ENCODE peak calls at places on chromosomes 1 and 21, in five cellular contexts. U is transverse colon, X is uterus, I is A549, J is stomach. H is an unnamed sample.

GRCh38 chr1:43267291-43267805 is 2.4 kb upstream of the TMEM125 start:
- DNase-seq in U (no peak), X (no peak), I (no peak), J (peak), H (no peak)

GRCh38 chr1:33986389-33987095 is 122.7 kb downstream of the HMGB4 start:
- DNase-seq in U (peak), X (peak), I (no peak), J (peak), H (no peak)

GRCh38 chr1:9399510-9400424 is 107.1 kb downstream of the SPSB1 start:
- DNase-seq in U (no peak), X (no peak), I (no peak), J (peak), H (no peak)

GRCh38 chr1:221487781-221488520 is 253.9 kb downstream of the DUSP10 start:
- DNase-seq in U (no peak), X (no peak), I (peak), J (no peak), H (no peak)

GRCh38 chr1:242452573-242452972 is 71.9 kb downstream of the PLD5 start:
- DNase-seq in U (no peak), X (no peak), I (no peak), J (no peak), H (no peak)

GRCh38 chr1:234997201-234998173 is 131.2 kb downstream of the TOMM20 start:
- DNase-seq in U (peak), X (peak), I (peak), J (peak), H (no peak)

GRCh38 chr1:160795951-160796383 is at the start of gene LY9:
- DNase-seq in U (peak), X (no peak), I (no peak), J (peak), H (no peak)

GRCh38 chr1:198837276-198838021 is 198.6 kb downstream of the PTPRC start:
- DNase-seq in U (peak), X (no peak), I (no peak), J (no peak), H (no peak)

GRCh38 chr1:107682467-107682866 is 282.5 kb downstream of the VAV3 start:
- DNase-seq in U (no peak), X (no peak), I (no peak), J (no peak), H (no peak)

GRCh38 chr1:203045821-203046594 is 19.7 kb downstream of the PPFIA4 start:
- DNase-seq in U (no peak), X (peak), I (no peak), J (no peak), H (no peak)

GRCh38 chr1:91120421-91120820 is 98.6 kb upstream of the ZNF644 start:
- DNase-seq in U (peak), X (peak), I (no peak), J (no peak), H (no peak)

GRCh38 chr1:1963570-1963969 is 40.0 kb downstream of the CFAP74 start:
- DNase-seq in U (no peak), X (no peak), I (no peak), J (no peak), H (no peak)

GRCh38 chr1:153639280-153639679 is 5.4 kb downstream of the CHTOP start:
- DNase-seq in U (no peak), X (no peak), I (no peak), J (no peak), H (no peak)
- TF ChIP-seq POLR2A in U (no peak), X (no peak), I (no peak), J (no peak), H (no peak)

GRCh38 chr1:154559496-154559950 is 1.1 kb upstream of the UBE2Q1 start:
- DNase-seq in U (peak), X (peak), I (peak), J (peak), H (peak)

GRCh38 chr1:154557248-154557938 is 1.1 kb downstream of the UBE2Q1 start:
- DNase-seq in U (no peak), X (no peak), I (no peak), J (no peak), H (no peak)

GRCh38 chr1:154557939-154558609 is 388 bp downstream of the UBE2Q1 start:
- DNase-seq in U (peak), X (peak), I (no peak), J (peak), H (peak)

GRCh38 chr1:154556422-154556821 is 2.0 kb downstream of the UBE2Q1 start:
- DNase-seq in U (no peak), X (no peak), I (no peak), J (no peak), H (no peak)

DNA sequence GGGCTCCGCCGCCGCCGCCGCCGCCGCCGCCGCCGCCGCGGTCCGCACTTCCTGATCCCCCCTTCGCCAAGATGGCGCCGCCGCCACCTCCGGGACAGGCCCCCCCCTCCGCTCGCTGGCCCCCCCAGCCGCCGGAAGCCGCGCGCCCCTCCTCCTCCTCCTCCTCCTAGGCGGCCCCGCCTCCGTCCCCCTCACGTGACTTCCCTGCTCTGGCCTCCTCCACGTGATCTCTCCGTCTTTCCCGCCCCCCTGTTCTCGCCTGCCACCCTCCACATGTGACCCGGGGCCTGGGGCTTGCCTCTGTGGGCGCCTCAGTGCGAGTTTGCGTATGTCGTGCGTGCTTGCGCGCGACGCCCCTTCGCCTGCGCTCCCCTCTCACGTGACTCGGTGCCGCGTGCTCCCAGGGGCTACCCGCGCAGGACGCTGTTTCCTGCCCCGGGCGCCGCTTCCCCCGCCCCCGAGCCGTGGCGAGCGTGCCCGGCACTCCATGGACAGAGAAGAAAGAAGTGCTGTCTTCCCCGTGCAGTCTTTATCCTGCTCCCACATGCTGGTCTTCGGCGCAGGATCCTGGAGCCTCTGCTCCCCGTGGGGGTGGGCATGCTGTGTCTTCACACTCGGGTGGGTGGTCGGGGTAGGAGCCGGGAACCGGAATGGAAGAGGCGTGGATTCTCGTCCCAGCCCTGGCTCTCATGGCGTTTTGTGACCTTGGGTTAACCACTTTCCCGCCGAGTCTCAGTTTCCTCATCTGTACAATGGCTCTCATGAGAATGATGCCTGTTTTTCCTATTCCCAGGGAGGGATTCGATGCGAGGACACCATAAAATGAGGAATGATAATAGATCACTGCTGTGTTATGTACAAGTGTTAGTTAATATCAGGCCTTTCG is at the start of gene UBE2Q1:
- DNase-seq in U (peak), X (peak), I (peak), J (peak), H (peak)
- TF ChIP-seq POLR2A in U (peak), X (peak), I (peak), J (no peak), H (peak)

DNA sequence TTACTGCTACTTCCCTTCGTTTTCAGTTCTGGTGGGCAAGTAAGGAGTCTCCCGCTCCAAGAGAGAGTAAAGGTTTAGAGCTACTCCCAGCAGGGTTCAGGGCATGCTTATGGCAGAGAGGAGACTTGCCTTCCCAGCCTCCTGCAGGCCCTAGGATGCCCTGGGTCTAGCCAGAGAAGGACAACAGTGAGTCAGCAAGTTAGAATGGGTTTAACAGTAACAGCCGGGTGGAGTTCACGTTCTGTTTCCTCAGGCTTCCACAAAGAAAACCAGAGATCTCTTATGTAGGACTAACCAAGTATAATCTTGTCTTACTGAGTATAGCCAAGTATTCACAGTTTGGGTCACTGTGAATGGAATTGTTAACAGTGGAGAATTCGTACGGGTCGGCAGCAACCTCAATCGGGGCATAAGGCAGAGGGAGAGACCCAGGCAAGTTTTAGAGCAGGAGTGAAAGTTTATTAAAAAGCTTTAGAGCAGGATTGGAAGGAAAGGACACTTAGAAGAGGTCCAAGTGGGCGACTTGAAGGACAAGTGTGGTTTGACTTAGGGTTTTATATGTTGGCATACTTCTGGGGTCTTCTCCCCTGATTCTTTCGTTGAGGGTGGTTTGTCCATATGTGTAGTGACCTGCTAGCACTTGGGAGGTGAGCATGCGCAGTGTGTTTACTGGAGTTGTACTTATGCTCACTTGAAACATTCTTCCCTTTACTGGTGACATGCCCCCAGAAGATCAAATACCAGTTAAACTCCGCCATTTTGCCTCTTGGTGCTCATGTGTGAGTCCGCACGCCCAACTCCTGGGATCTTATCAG is 4.5 kb downstream of the OVAAL start:
- DNase-seq in U (peak), X (no peak), I (peak), J (no peak), H (peak)
- TF ChIP-seq POLR2A in U (no peak), X (no peak), I (no peak), J (no peak), H (no peak)

DNA sequence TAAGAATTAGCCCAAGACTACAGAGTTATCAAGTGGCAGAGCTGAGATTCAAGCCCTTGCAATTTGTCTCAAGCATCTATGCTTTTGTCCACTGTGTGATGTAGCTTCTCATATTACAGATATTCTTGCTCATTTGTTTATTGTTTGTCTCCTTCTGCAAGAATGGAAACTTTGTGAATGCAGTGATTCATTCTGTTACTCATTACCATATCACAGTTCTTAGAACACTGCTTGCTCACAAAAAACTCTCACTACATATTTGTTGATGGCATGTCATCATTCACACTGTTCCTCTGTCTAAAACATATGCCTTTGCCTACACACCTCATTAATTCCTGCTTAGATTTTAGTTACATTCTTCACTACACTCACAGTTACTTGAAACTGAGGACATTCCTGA is 1198.9 kb downstream of the PLA2G4A start:
- DNase-seq in U (no peak), X (no peak), I (peak), J (no peak), H (no peak)
- TF ChIP-seq POLR2A in U (no peak), X (no peak), I (no peak), J (no peak), H (no peak)

DNA sequence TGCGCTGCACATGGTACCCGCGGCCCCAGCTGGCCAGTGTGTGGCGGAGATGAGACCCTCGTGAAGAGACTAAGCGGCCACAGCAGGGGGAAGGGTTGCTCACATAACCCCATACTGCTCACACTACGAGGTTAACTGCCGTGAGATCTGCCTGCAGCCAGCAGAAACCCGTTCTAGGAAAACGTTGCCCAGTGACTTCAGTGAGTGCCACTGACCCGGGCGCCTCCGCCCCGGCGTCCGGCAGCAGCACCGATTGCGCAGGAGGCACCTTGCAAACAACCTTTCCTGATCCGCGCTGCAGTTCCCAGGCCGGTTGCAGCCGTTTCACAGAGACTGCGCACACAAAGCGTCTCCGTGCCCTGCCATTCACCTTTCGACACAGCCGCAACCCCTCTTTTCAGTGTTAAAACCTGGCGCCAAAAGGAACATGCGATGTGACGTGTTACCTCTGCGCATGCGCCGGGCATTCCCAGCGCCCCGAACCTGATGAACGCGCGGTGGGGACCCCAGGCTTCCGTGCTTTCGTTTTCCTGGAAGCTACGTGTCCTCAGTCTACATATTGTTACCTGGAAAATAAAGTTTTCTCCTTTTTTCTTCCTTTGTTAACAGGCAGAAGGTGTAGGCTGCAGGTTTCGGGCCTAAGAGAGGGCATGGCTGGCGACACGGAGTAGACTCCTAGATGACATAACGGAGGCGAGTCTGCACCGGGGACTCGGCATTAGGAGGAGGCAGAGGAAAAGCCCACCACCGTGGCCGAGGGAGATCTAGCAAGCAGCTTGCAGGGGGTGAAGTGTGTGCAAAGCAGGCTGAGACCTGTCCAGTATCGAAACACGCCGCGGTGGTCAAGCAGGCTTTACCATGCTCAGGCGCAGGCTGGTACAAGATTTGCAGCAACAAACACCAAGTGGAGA is 8.9 kb downstream of the VPS26C start:
- DNase-seq in U (peak), X (peak), I (peak), J (peak), H (peak)
- TF ChIP-seq POLR2A in U (peak), X (no peak), I (peak), J (no peak), H (peak)

GRCh38 chr1:84143796-84144565 is at the start of gene PRKACB:
- DNase-seq in U (no peak), X (no peak), I (no peak), J (no peak), H (peak)
- TF ChIP-seq POLR2A in U (peak), X (no peak), I (no peak), J (no peak), H (peak)